ENCODE peak calls at places on chromosomes 3 and 15, in four cellular contexts. One of them, this sample, is unnamed. For H3K4me1, the result is how much of the 10 kb centered on the place peaks cover.

GRCh38 chr3:11238880-11239279 is 33.3 kb upstream of the ATG7 start:
- DNase-seq in ovary: no peak
- DNase-seq in astrocyte: peak
- DNase-seq in heart right ventricle: no peak
- DNase-seq in this sample: no peak

GRCh38 chr3:100319951-100320350 is 14.6 kb upstream of the NIT2 start:
- DNase-seq in astrocyte: no peak
- DNase-seq in ovary: no peak
- DNase-seq in heart right ventricle: no peak
- DNase-seq in this sample: no peak

GRCh38 chr3:47443611-47443995 is 32.1 kb downstream of the SCAP start:
- DNase-seq in ovary: no peak
- DNase-seq in astrocyte: no peak
- DNase-seq in heart right ventricle: no peak
- DNase-seq in this sample: no peak

GRCh38 chr3:12294885-12295580 is 6.2 kb downstream of the PPARG start:
- DNase-seq in heart right ventricle: no peak
- DNase-seq in astrocyte: peak
- DNase-seq in ovary: no peak
- DNase-seq in this sample: no peak

GRCh38 chr3:4722103-4722502 is 229.0 kb downstream of the ITPR1 start:
- DNase-seq in ovary: no peak
- DNase-seq in heart right ventricle: peak
- DNase-seq in astrocyte: peak
- DNase-seq in this sample: peak

GRCh38 chr3:16084887-16085286 is 89.6 kb upstream of the GALNT15 start:
- DNase-seq in heart right ventricle: no peak
- DNase-seq in astrocyte: peak
- DNase-seq in ovary: no peak
- DNase-seq in this sample: no peak

GRCh38 chr3:38141952-38142273 is 3.5 kb downstream of the MYD88 start:
- DNase-seq in astrocyte: no peak
- DNase-seq in heart right ventricle: no peak
- DNase-seq in ovary: no peak
- DNase-seq in this sample: no peak

GRCh38 chr3:20280257-20280656 is 94.3 kb upstream of the SGO1 start:
- DNase-seq in astrocyte: no peak
- DNase-seq in heart right ventricle: no peak
- DNase-seq in ovary: no peak
- DNase-seq in this sample: no peak

GRCh38 chr15:88905576-88905975 is 7.6 kb downstream of the MFGE8 start:
- DNase-seq in ovary: no peak
- DNase-seq in astrocyte: no peak
- DNase-seq in heart right ventricle: no peak
- DNase-seq in this sample: peak

GRCh38 chr3:129015388-129016105 is 14.4 kb downstream of the EFCC1 start:
- DNase-seq in heart right ventricle: peak
- DNase-seq in astrocyte: no peak
- DNase-seq in ovary: no peak
- DNase-seq in this sample: no peak

GRCh38 chr3:5240740-5241139 is 53.2 kb downstream of the EDEM1 start:
- DNase-seq in heart right ventricle: no peak
- DNase-seq in ovary: no peak
- DNase-seq in astrocyte: no peak
- DNase-seq in this sample: no peak

GRCh38 chr15:68349173-68349572 is 71.6 kb downstream of the FEM1B start:
- DNase-seq in heart right ventricle: no peak
- DNase-seq in astrocyte: no peak
- DNase-seq in ovary: no peak
- DNase-seq in this sample: no peak

GRCh38 chr3:176909044-176909443 is 288.2 kb downstream of the TBL1XR1 start:
- DNase-seq in ovary: no peak
- DNase-seq in heart right ventricle: no peak
- DNase-seq in astrocyte: no peak
- DNase-seq in this sample: no peak

GRCh38 chr15:64462492-64462891 is 2.1 kb downstream of the ZNF609 start:
- DNase-seq in ovary: no peak
- DNase-seq in heart right ventricle: no peak
- DNase-seq in astrocyte: no peak
- DNase-seq in this sample: no peak

GRCh38 chr15:27414168-27414870 is 443.3 kb downstream of the GABRG3 start:
- DNase-seq in heart right ventricle: no peak
- DNase-seq in astrocyte: peak
- DNase-seq in ovary: no peak
- DNase-seq in this sample: no peak

GRCh38 chr3:31312400-31312799 is 220.3 kb upstream of the STT3B start:
- DNase-seq in heart right ventricle: no peak
- DNase-seq in ovary: no peak
- DNase-seq in astrocyte: no peak
- DNase-seq in this sample: no peak
- H3K4me1 ChIP-seq in heart right ventricle: under half
- H3K4me1 ChIP-seq in ovary: under half
- H3K4me1 ChIP-seq in astrocyte: under half
- H3K4me1 ChIP-seq in this sample: under half

GRCh38 chr3:33141006-33141405 is 27.2 kb downstream of the CRTAP start:
- DNase-seq in heart right ventricle: no peak
- DNase-seq in ovary: no peak
- DNase-seq in astrocyte: no peak
- DNase-seq in this sample: no peak

GRCh38 chr3:33145221-33145900 is 31.5 kb downstream of the CRTAP start:
- DNase-seq in heart right ventricle: no peak
- DNase-seq in ovary: no peak
- DNase-seq in astrocyte: no peak
- DNase-seq in this sample: no peak

GRCh38 chr3:33146791-33147445 is 33.1 kb downstream of the CRTAP start:
- DNase-seq in astrocyte: peak
- DNase-seq in heart right ventricle: no peak
- DNase-seq in ovary: no peak
- DNase-seq in this sample: no peak

GRCh38 chr3:33145901-33146580 is 32.2 kb downstream of the CRTAP start:
- DNase-seq in astrocyte: no peak
- DNase-seq in heart right ventricle: no peak
- DNase-seq in ovary: no peak
- DNase-seq in this sample: no peak

GRCh38 chr3:33144433-33144832 is 30.6 kb downstream of the CRTAP start:
- DNase-seq in astrocyte: no peak
- DNase-seq in heart right ventricle: no peak
- DNase-seq in ovary: no peak
- DNase-seq in this sample: no peak
- TF ChIP-seq CTCF in astrocyte: peak
- TF ChIP-seq CTCF in heart right ventricle: no peak
- TF ChIP-seq CTCF in ovary: no peak
- TF ChIP-seq CTCF in this sample: peak

GRCh38 chr3:73556520-73557371 is 68.0 kb downstream of the PDZRN3 start:
- DNase-seq in heart right ventricle: no peak
- DNase-seq in astrocyte: no peak
- DNase-seq in ovary: no peak
- DNase-seq in this sample: no peak
- H3K4me1 ChIP-seq in heart right ventricle: under half
- H3K4me1 ChIP-seq in astrocyte: under half
- H3K4me1 ChIP-seq in ovary: under half
- H3K4me1 ChIP-seq in this sample: under half

GRCh38 chr15:52408823-52409222 is 113.2 kb upstream of the MYO5C start:
- DNase-seq in heart right ventricle: no peak
- DNase-seq in ovary: no peak
- DNase-seq in astrocyte: no peak
- DNase-seq in this sample: no peak
- TF ChIP-seq CTCF in heart right ventricle: no peak
- TF ChIP-seq CTCF in ovary: no peak
- TF ChIP-seq CTCF in astrocyte: no peak
- TF ChIP-seq CTCF in this sample: no peak

DNA sequence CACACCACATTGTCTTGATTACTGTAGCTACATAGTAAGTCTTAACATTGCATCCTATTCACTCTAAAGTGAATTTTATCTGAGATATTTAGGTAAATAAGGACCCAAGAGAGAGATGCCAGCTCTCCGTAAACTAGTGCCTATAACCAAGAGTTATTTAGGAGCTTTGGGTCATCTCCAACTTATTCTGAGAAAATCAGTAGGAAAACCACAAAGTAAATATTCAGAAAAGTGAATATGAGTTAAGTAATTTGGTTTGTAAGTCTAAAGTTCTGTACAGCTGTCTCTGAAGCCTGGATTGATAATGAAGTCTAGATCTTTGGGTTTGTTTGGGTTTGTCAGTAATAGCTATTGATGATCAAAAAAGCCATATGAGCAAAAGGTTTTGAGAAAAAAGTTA is 120.0 kb downstream of the FNDC3B start:
- DNase-seq in heart right ventricle: no peak
- DNase-seq in ovary: no peak
- DNase-seq in astrocyte: peak
- DNase-seq in this sample: no peak
- H3K4me1 ChIP-seq in heart right ventricle: under half
- H3K4me1 ChIP-seq in ovary: under half
- H3K4me1 ChIP-seq in astrocyte: under half
- H3K4me1 ChIP-seq in this sample: under half

This sample was measured in upper lobe of right lung.